ENCODE peak calls at places on chromosomes 5 and 9, in nine cellular contexts. I is IMR-90, R is adrenal gland, M is heart left ventricle, Z is transverse colon, J is stomach, H is body of pancreas, G is HepG2, S is erythroblast. E is an unnamed sample.

GRCh38 chr9:108634164-108634563 is 221.6 kb downstream of the ACTL7B start:
- DNase-seq in I (no peak), J (peak; percentile 27), R (peak; percentile 56), S (no peak), H (no peak), G (no peak), M (no peak), Z (peak; percentile 57), E (peak; percentile 23)

GRCh38 chr5:1568201-1568979 is 44.6 kb upstream of the LPCAT1 start:
- DNase-seq in H (no peak), I (peak; percentile 90), G (peak; percentile 95), J (no peak), M (peak; percentile 53), Z (no peak), S (no peak), R (peak; percentile 38), E (no peak)

GRCh38 chr9:77589046-77589795 is 58.9 kb downstream of the GNA14 start:
- DNase-seq in R (no peak), M (no peak), I (no peak), G (no peak), J (peak; percentile 35), S (no peak), Z (peak; percentile 63), H (no peak), E (no peak)

GRCh38 chr5:5437227-5438172 is 15.0 kb downstream of the ICE1 start:
- DNase-seq in M (no peak), Z (no peak), S (no peak), J (no peak), R (no peak), H (no peak), G (no peak), I (no peak), E (no peak)

GRCh38 chr5:125137535-125137934 is 391.1 kb upstream of the ZNF608 start:
- DNase-seq in M (no peak), G (peak; percentile 1), J (no peak), R (no peak), I (no peak), S (no peak), Z (no peak), H (no peak), E (no peak)

GRCh38 chr9:135034106-135034505 is 53.4 kb upstream of the OLFM1 start:
- DNase-seq in H (peak; percentile 2), R (no peak), S (no peak), I (no peak), Z (no peak), M (no peak), G (no peak), J (no peak), E (no peak)

GRCh38 chr5:172009536-172010270 is 3.3 kb upstream of the FBXW11 start:
- DNase-seq in S (no peak), H (no peak), J (no peak), G (no peak), M (no peak), I (no peak), Z (no peak), R (no peak), E (no peak)

GRCh38 chr5:172452398-172453205 is 1.7 kb downstream of the SH3PXD2B start:
- DNase-seq in I (peak; percentile 72), J (peak; percentile 31), S (no peak), H (no peak), R (peak; percentile 72), Z (peak; percentile 29), M (no peak), G (no peak), E (no peak)

GRCh38 chr5:96790851-96791513 is 16.8 kb downstream of the ERAP1 start:
- DNase-seq in M (no peak), G (no peak), J (no peak), R (no peak), S (no peak), H (no peak), I (peak; percentile 63), Z (no peak), E (no peak)

GRCh38 chr5:95822038-95822407 is 503 bp downstream of the GLRX start:
- DNase-seq in R (peak; percentile 67), G (no peak), M (peak; percentile 79), J (peak; percentile 60), H (peak; percentile 36), S (no peak), I (peak; percentile 25), Z (peak; percentile 70), E (no peak)

GRCh38 chr5:35458824-35459207 is 158.8 kb upstream of the SPEF2 start:
- DNase-seq in H (peak; percentile 24), J (peak; percentile 69), I (no peak), S (no peak), Z (peak; percentile 23), M (peak; percentile 37), G (no peak), R (peak; percentile 27), E (no peak)

GRCh38 chr5:95761771-95762680 is 30.9 kb downstream of the RHOBTB3 start:
- DNase-seq in S (no peak), M (no peak), I (peak; percentile 94), G (no peak), R (no peak), J (no peak), Z (no peak), H (no peak), E (no peak)

GRCh38 chr5:79702606-79703380 is 13.2 kb downstream of the CMYA5 start:
- DNase-seq in S (peak; percentile 18), I (no peak), H (no peak), M (no peak), G (peak; percentile 10), Z (no peak), R (no peak), J (no peak), E (no peak)

GRCh38 chr9:74463825-74464224 is 33.3 kb upstream of the RORB start:
- DNase-seq in S (no peak), G (peak; percentile 8), R (no peak), I (no peak), M (no peak), Z (no peak), J (no peak), H (no peak), E (no peak)

GRCh38 chr9:110140276-110140675 is 67.7 kb downstream of the C9orf152 start:
- DNase-seq in Z (no peak), G (no peak), S (no peak), M (no peak), I (no peak), J (no peak), R (no peak), H (no peak), E (no peak)

GRCh38 chr5:111830333-111830732 is 73.3 kb upstream of the NREP start:
- DNase-seq in S (no peak), I (peak; percentile 70), J (no peak), G (no peak), M (no peak), H (no peak), Z (no peak), R (no peak), E (peak; percentile 6)

GRCh38 chr9:37027582-37028424 is 6.3 kb downstream of the PAX5 start:
- DNase-seq in S (peak; percentile 91), J (peak; percentile 83), R (peak; percentile 95), M (peak; percentile 89), G (peak; percentile 86), H (peak; percentile 97), I (peak; percentile 81), Z (peak; percentile 90), E (peak; percentile 96)
- TF ChIP-seq POLR2A in S (no peak), J (no peak), R (no peak), M (no peak), G (no peak), H (no peak), I (no peak), Z (no peak), E (no peak)

DNA sequence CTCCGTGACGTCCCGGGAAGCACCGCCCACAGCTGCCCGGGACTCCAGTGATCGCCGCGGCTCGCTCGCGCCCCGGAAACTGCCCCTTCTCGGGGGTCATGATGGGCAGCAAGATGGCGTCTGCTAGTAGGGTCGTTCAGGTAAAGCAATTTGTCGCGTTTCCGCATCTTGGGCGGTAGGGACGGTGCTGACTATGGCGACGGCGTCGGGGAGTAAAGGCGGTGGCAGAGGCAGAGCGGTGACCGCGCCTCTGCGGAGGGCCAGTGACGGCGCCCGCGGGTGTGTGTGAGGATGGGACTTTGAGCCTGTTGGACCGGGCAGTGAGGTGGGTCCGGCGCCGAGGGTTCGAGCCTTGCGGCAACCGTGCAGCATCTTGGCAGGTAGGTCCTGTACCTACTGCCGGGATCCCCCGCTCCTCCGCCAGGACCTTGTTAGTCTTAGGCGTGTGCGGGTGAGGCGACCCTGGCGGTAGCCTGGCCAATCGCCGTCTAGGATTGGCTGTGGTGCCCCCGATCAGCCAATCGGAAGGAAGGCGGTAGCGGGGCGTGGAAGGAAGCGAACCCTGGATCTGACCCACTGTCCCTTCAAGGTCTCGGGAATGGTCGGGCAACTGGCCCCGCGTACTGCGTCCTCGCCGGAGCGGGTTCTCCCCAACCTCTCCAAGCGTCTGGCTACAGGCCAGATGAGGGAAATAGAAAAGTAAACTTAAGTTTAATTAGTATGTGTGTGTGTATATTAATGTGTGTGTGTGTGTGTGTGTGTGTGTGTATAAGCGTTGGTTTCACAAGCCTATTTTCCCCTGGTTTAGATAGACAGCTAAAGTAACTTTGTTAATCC is 16.7 kb upstream of the CDK7 start:
- DNase-seq in I (peak; percentile 86), H (peak; percentile 81), J (peak; percentile 89), S (peak; percentile 94), G (peak; percentile 88), R (peak; percentile 99), M (peak; percentile 99), Z (peak; percentile 93), E (peak; percentile 92)
- TF ChIP-seq POLR2A in I (peak; percentile 69), H (peak; percentile 91), J (peak; percentile 89), S (peak; percentile 93), G (peak; percentile 86), R (peak; percentile 78), M (peak; percentile 88), Z (peak; percentile 95), E (peak; percentile 68)

GRCh38 chr9:137294091-137294683 is 7.9 kb downstream of the NRARP start:
- DNase-seq in R (no peak), J (peak; percentile 90), I (peak; percentile 56), H (peak; percentile 87), Z (no peak), G (peak; percentile 80), S (peak; percentile 57), M (peak; percentile 40), E (peak; percentile 95)
- TF ChIP-seq POLR2A in R (no peak), J (no peak), I (no peak), H (no peak), Z (peak; percentile 10), G (no peak), S (no peak), M (no peak), E (no peak)

DNA sequence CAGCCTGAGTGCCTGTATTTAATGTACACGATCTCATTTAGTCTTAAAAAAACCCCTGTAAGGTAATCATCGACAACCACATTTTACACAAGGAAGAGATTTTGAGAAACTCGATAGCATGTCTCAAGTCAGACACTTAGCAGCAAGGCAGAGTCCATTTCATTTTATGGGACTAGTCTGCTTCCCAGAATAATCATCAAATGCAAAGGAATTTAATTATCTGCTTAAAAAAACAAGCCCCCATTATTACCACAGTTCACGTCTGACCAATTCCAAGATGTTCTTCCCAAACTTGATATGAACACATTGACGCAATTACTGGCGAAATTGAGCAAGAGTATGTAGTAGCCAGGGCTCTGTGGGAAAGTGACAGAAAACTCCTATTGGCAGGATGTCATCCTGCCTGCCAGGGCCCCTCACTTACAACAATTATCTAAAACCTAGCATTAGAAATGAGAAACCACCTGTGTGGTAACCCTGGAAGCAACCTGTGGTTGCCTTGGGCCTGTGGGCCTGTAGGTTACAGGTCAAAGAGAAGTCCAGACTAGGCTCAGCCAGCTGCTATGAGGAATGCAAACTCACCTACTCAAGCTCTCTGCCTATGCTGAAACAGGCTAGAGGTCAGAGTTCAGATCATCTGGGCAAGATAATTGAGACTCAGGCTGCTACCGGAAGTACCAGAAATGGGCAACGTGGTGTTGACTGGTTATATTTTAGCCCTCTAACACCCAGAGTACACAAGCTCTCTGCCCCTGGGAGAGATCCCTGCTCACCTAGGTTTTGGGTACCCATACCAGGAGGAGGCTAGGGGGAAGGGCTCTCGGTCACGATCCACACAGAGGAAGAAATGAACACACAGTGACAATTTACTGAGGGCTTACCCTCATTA is 1.6 kb downstream of the B4GALT1 start:
- DNase-seq in J (peak; percentile 61), S (peak; percentile 93), M (no peak), G (peak; percentile 95), H (peak; percentile 52), R (peak; percentile 76), I (peak; percentile 83), Z (peak; percentile 71), E (no peak)
- TF ChIP-seq POLR2A in J (no peak), S (peak; percentile 90), M (peak; percentile 17), G (peak; percentile 81), H (peak; percentile 71), R (peak; percentile 34), I (no peak), Z (peak; percentile 56), E (no peak)